ENCODE peak calls at places on chromosome 13, in five cellular contexts. F, R, G, W and A are unnamed samples.

GRCh38 chr13:40910324-40911050 is 108.6 kb downstream of the ELF1 start:
- DNase-seq in F (no peak), R (peak), G (no peak), W (no peak), A (no peak)

GRCh38 chr13:100334209-100334608 is 245.3 kb downstream of the PCCA start:
- DNase-seq in F (no peak), R (no peak), G (no peak), W (no peak), A (no peak)

GRCh38 chr13:102856603-102857002 is 10.8 kb downstream of the ERCC5 start:
- DNase-seq in F (no peak), R (no peak), G (peak), W (no peak), A (peak)

GRCh38 chr13:105202384-105202783 is 1333.1 kb downstream of the EFNB2 start:
- DNase-seq in F (no peak), R (no peak), G (peak), W (peak), A (peak)

GRCh38 chr13:104534847-104535246 is 1468.6 kb upstream of the SLC10A2 start:
- DNase-seq in F (no peak), R (no peak), G (no peak), W (no peak), A (peak)

GRCh38 chr13:42970824-42971669 is 21.0 kb downstream of the EPSTI1 start:
- DNase-seq in F (peak), R (peak), G (peak), W (peak), A (peak)

GRCh38 chr13:112710855-112711527 is 21.2 kb downstream of the ATP11A start:
- DNase-seq in F (no peak), R (no peak), G (no peak), W (no peak), A (no peak)

GRCh38 chr13:37127706-37128241 is 22.3 kb upstream of the CSNK1A1L start:
- DNase-seq in F (no peak), R (no peak), G (no peak), W (no peak), A (no peak)

GRCh38 chr13:51767100-51767499 is 36.9 kb downstream of the DHRS12 start:
- DNase-seq in F (peak), R (no peak), G (no peak), W (no peak), A (no peak)

GRCh38 chr13:79448413-79448812 is 32.5 kb upstream of the NDFIP2 start:
- DNase-seq in F (no peak), R (no peak), G (no peak), W (no peak), A (peak)

GRCh38 chr13:51645154-51645650 is 60.9 kb downstream of the WDFY2 start:
- DNase-seq in F (no peak), R (no peak), G (peak), W (peak), A (no peak)

GRCh38 chr13:41308241-41308640 is 2.8 kb upstream of the NAA16 start:
- DNase-seq in F (no peak), R (no peak), G (no peak), W (no peak), A (no peak)